ENCODE peak calls at places on chromosomes 7 and 10, in six cellular contexts. N, R, B, L, Z and S are unnamed samples.

GRCh38 chr10:103800789-103801540 is 54.4 kb downstream of the SH3PXD2A start:
- DNase-seq in L (no peak), B (no peak), Z (no peak), N (no peak), R (no peak), S (peak)

GRCh38 chr10:44316187-44316921 is 68.5 kb downstream of the CXCL12 start:
- DNase-seq in B (peak), L (no peak), R (no peak), Z (no peak), N (no peak), S (no peak)

GRCh38 chr7:73718905-73719805 is at the start of gene STX1A:
- DNase-seq in R (peak), Z (peak), L (peak), N (peak), B (peak), S (peak)

GRCh38 chr7:98616381-98617050 is 569 bp upstream of the NPTX2 start:
- DNase-seq in Z (no peak), R (no peak), L (no peak), B (no peak), N (no peak), S (no peak)

GRCh38 chr7:4182605-4183300 is 499.3 kb upstream of the FOXK1 start:
- DNase-seq in B (no peak), L (no peak), Z (no peak), N (no peak), R (no peak), S (no peak)

GRCh38 chr10:131690805-131691239 is 210.0 kb upstream of the PPP2R2D start:
- DNase-seq in Z (no peak), R (no peak), L (peak), N (no peak), B (no peak), S (no peak)

GRCh38 chr7:54581511-54581910 is 39.3 kb downstream of the VSTM2A start:
- DNase-seq in R (no peak), Z (peak), N (no peak), L (no peak), B (no peak), S (no peak)

GRCh38 chr10:88913157-88913556 is 33.1 kb downstream of the STAMBPL1 start:
- DNase-seq in N (no peak), Z (no peak), B (no peak), L (no peak), R (peak), S (no peak)

GRCh38 chr10:110528224-110528997 is 30.7 kb downstream of the DUSP5 start:
- DNase-seq in L (no peak), R (no peak), B (no peak), N (no peak), Z (no peak), S (no peak)

GRCh38 chr7:1815051-1815481 is 145.0 kb downstream of the ELFN1 start:
- DNase-seq in R (no peak), Z (no peak), B (peak), L (no peak), N (no peak), S (no peak)

GRCh38 chr7:17844022-17844421 is 96.3 kb downstream of the SNX13 start:
- DNase-seq in Z (no peak), N (no peak), B (no peak), L (no peak), R (no peak), S (no peak)

GRCh38 chr7:154871483-154871882 is 131.4 kb downstream of the PAXIP1 start:
- DNase-seq in Z (no peak), N (no peak), R (no peak), L (peak), B (no peak), S (no peak)

GRCh38 chr7:101681170-101682007 is 52.3 kb upstream of the MYL10 start:
- DNase-seq in B (no peak), L (no peak), R (peak), N (peak), Z (peak), S (no peak)

GRCh38 chr10:100835810-100836209 is 77.0 kb upstream of the SLF2 start:
- DNase-seq in R (no peak), Z (no peak), N (no peak), B (no peak), L (no peak), S (no peak)

GRCh38 chr7:24573008-24573553 is at the start of gene PALS2:
- DNase-seq in N (peak), Z (peak), B (peak), R (peak), L (peak), S (peak)

GRCh38 chr10:11553773-11554381 is 57.6 kb downstream of the USP6NL start:
- DNase-seq in L (no peak), Z (no peak), N (no peak), R (no peak), B (no peak), S (no peak)

GRCh38 chr10:48805848-48806247 is 121.2 kb downstream of the WDFY4 start:
- DNase-seq in B (no peak), N (no peak), L (no peak), R (no peak), Z (no peak), S (no peak)

GRCh38 chr10:48802611-48803046 is 118.0 kb downstream of the WDFY4 start:
- DNase-seq in B (no peak), R (no peak), L (no peak), N (no peak), Z (no peak), S (no peak)

GRCh38 chr10:48804740-48805182 is 120.1 kb downstream of the WDFY4 start:
- DNase-seq in Z (no peak), R (peak), L (no peak), N (no peak), B (peak), S (no peak)

GRCh38 chr10:48805411-48805810 is 120.7 kb downstream of the WDFY4 start:
- DNase-seq in B (no peak), L (no peak), Z (no peak), R (no peak), N (no peak), S (no peak)

DNA sequence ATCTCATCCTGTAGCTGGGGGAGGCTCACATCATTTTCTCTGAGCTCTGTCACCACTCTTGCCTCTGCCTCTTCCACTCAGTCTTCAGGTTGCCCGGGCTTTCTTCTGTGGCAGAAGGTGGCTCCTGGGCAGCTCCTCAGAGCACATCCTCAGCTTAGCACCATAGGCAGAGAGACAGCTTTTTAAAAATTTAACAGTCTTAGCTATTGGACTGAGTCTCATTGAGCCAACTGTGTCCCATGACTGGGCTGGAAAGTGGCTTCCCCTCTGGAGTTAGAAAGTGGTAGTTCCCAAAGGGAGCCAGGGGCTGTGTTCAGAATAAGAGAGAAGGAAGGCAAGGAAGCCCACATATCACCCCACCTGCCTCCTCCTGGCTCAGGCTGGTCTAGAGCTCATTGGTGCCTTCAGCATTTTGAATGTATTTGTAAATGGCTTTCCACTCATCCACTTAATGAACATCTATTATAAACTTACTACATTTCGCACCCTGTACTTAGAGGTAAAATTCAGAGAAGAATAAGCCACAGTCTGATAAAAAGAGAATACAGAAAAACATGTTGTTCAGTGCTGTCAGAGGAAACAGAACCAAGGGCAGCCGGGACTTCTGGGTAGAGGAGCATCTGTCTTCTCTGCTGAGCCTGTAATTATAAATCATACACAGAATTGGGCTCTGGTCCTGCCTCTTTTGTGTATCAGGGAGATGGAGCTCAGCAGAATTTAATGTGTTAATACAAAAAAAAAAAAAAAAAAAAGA is 119.3 kb downstream of the WDFY4 start:
- DNase-seq in Z (no peak), B (peak), N (no peak), L (no peak), R (no peak), S (no peak)
- H3K27ac ChIP-seq in Z (no peak), B (no peak), N (no peak), L (peak), R (peak), S (no peak)

DNA sequence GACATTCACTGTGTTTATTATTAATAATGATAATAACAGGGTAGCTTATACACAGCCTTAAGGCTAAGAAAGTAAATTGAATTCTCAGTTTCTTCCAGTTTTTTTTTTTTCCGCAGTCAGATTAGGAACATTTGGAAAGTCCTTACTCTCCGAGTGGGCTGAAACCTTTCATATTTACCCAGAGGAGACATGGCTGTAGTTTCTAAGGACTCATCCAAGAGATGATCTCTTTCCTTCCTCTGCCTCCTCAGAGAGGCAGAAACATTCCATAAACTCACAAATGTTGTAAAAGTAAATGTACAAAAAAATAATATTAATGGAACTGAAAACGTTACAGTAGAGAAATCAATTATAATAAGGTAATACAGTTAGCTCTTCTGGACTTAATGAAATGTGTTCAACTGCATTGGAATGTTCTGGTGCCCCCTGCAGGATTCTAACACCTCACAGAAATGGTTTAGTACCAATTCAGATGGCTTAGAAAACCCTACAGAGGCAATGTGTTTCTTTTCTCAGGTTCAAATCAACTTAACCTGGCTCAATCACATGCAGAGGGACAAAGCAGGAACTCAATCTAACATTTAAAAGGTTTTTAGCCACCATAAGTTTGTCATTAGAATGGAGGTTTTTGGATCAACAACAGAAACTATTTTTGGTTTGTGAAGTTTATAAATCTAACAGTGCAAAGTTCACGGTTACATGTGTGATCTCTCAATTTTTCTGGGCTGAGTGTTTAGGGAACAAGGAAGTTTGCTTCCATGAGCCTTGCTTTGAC is 71.7 kb downstream of the ICA1 start:
- DNase-seq in N (peak), L (no peak), B (peak), Z (peak), R (peak), S (peak)
- H3K27ac ChIP-seq in N (no peak), L (no peak), B (no peak), Z (no peak), R (peak), S (no peak)

DNA sequence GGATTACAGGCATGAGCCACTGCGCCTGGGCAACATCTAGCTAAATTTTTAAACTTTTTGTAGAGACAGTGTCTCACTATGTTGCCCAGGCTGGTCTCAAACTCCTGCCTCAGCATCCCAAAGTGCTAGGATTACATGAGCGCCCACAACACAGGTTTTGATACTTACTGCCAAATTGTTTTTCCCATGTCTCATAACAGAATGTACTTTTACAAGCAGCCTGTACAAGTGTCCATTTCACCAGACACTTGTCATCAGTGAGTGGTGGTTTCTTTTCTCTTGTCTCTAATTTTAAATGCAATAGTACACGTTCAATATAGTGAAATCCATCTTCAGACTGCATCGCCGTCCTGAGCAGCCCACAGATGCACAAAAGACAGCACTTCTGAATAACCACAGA is 116.4 kb upstream of the LYZL2 start:
- DNase-seq in N (no peak), R (no peak), L (no peak), Z (no peak), B (no peak), S (no peak)
- H3K27ac ChIP-seq in N (no peak), R (no peak), L (no peak), Z (no peak), B (no peak), S (no peak)

GRCh38 chr7:57215423-57215822 is 83.2 kb upstream of the ZNF479 start:
- DNase-seq in B (no peak), L (no peak), N (no peak), Z (no peak), R (no peak), S (no peak)

GRCh38 chr7:57216340-57216739 is 84.1 kb upstream of the ZNF479 start:
- DNase-seq in R (no peak), L (no peak), N (no peak), Z (no peak), B (no peak), S (no peak)

GRCh38 chr7:57220746-57221145 is 88.5 kb upstream of the ZNF479 start:
- DNase-seq in B (no peak), N (no peak), L (no peak), Z (no peak), R (no peak), S (no peak)

DNA sequence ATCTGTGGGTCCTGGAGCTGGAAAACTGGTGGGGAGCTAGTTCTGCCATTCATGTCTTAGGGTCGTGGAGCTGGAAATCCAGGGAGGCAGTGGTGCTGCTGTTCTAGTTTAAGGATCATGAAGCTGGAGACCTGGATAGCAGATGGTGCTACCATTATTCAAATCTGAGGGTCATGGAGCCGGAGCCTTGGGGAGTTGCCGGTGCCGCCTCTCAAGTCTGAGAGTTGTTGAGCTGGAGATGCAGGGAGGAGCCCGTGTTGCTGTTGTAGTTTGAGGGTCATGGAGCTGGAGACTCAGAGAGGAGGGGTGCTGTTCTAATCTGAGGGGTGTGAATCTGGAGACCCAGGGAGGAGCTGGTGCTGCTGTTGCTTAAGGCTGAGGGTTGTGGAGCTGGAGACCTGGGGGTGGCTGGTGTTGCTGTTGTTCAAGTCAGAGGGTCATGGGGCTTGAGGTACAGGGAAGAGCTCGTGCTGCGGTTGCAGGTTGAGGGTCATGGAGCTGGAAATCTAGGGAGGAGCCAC is 86.0 kb upstream of the ZNF479 start:
- DNase-seq in L (no peak), N (no peak), B (no peak), R (no peak), Z (no peak), S (no peak)
- H3K27ac ChIP-seq in L (no peak), N (no peak), B (no peak), R (no peak), Z (no peak), S (no peak)

GRCh38 chr10:3105905-3106304 is 38.6 kb downstream of the PFKP start:
- DNase-seq in L (no peak), N (no peak), B (no peak), R (no peak), Z (no peak), S (no peak)
- H3K27ac ChIP-seq in L (no peak), N (no peak), B (no peak), R (no peak), Z (peak), S (no peak)

GRCh38 chr10:130479906-130480305 is 343.7 kb downstream of the GLRX3 start:
- DNase-seq in N (no peak), R (no peak), L (no peak), Z (no peak), B (no peak), S (no peak)

GRCh38 chr10:130480491-130480890 is 344.3 kb downstream of the GLRX3 start:
- DNase-seq in Z (no peak), N (no peak), B (no peak), L (no peak), R (no peak), S (no peak)

GRCh38 chr10:130477360-130477759 is 341.2 kb downstream of the GLRX3 start:
- DNase-seq in B (no peak), L (no peak), N (no peak), Z (no peak), R (no peak), S (no peak)

GRCh38 chr10:130481076-130481930 is 345.1 kb downstream of the GLRX3 start:
- DNase-seq in N (no peak), B (no peak), R (no peak), Z (no peak), L (no peak), S (no peak)

GRCh38 chr10:130479146-130479545 is 343.0 kb downstream of the GLRX3 start:
- DNase-seq in B (no peak), Z (no peak), N (no peak), L (no peak), R (no peak), S (no peak)
- H3K27ac ChIP-seq in B (no peak), Z (no peak), N (no peak), L (no peak), R (no peak), S (no peak)

DNA sequence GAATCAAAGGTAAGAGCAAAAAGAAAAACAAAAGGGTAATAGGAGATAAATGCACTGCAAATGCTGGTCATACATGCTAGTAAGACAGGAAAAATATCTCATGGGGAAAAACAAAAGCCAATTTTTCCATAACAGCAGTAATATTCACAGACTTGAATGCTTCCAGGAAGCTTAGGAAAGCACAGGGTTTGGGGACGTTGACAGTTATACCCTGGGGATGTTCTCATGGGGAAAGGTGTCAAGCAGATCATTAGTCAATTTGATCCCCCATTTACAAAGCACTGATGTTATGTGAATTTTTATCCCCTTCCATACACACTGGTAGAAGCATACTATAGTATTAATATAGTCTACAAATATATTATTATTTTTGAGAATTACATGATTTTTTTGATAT is 232.7 kb downstream of the SORCS1 start:
- DNase-seq in B (no peak), L (no peak), N (no peak), R (no peak), Z (no peak), S (no peak)
- H3K27ac ChIP-seq in B (no peak), L (no peak), N (no peak), R (peak), Z (no peak), S (no peak)

GRCh38 chr10:67788028-67788886 is 49.7 kb downstream of the DNAJC12 start:
- DNase-seq in Z (peak), L (peak), R (peak), N (peak), B (peak), S (peak)

GRCh38 chr10:67784584-67784983 is 53.4 kb downstream of the DNAJC12 start:
- DNase-seq in B (no peak), R (no peak), Z (no peak), N (no peak), L (no peak), S (no peak)

GRCh38 chr10:67782556-67782955 is 55.4 kb downstream of the DNAJC12 start:
- DNase-seq in N (no peak), R (no peak), L (no peak), Z (no peak), B (no peak), S (no peak)

GRCh38 chr10:67783576-67784294 is 54.3 kb downstream of the DNAJC12 start:
- DNase-seq in N (no peak), R (no peak), B (no peak), L (no peak), Z (no peak), S (peak)

DNA sequence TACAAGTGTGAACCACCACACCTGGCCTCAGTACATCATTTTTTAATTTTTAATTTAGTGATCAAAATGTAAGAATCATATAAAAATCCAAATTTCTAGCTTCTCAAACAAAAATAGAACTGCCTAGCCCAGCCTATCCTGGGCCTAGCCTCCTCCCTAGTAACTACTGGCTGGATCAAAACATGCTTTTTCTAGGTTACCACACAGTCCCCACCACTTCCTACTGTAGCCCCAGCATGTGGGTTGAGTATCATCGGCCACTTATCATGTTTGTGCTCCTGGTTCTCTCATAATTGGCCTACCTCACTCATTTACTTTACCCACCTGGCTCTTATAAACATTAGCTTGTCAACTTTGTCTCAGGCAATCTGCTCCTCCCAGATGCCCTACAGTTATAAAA is 52.9 kb downstream of the DNAJC12 start:
- DNase-seq in N (no peak), B (no peak), Z (no peak), R (no peak), L (no peak), S (peak)
- H3K27ac ChIP-seq in N (no peak), B (no peak), Z (no peak), R (no peak), L (no peak), S (no peak)